ENCODE peak calls at places on chromosome 1, in eight cellular contexts. I is PC-3; U is H4; K is heart left ventricle; A is CD14-positive monocyte; Y is activated effector memory CD4-positive, alpha-beta T cell treated with anti-CD3 and anti-CD28 coated beads, Interleukin-2, amount 50 U/mL, for 16 hours; D is H7; P is HEK293T. B is an unnamed sample.

GRCh38 chr1:202665417-202665816 is 44.8 kb downstream of the SYT2 start:
- DNase-seq in I (no peak), U (no peak), K (no peak), A (no peak), Y (no peak), D (no peak), P (no peak), B (no peak)

GRCh38 chr1:212600980-212601379 is 7.6 kb upstream of the ATF3 start:
- DNase-seq in I (peak; percentile 99), U (no peak), K (no peak), A (no peak), Y (no peak), D (no peak), P (no peak), B (no peak)

GRCh38 chr1:113147826-113148225 is 74.8 kb downstream of the LRIG2 start:
- DNase-seq in I (no peak), U (no peak), K (no peak), A (no peak), Y (no peak), D (no peak), P (no peak), B (no peak)

GRCh38 chr1:159261311-159261710 is 40.8 kb upstream of the FCER1A start:
- DNase-seq in I (no peak), U (no peak), K (no peak), A (no peak), Y (no peak), D (no peak), P (no peak), B (no peak)

GRCh38 chr1:212218911-212219310 is 66.3 kb upstream of the PPP2R5A start:
- DNase-seq in I (no peak), U (peak; percentile 49), K (no peak), A (no peak), Y (no peak), D (no peak), P (no peak), B (no peak)

GRCh38 chr1:240831922-240832321 is 220.0 kb upstream of the GREM2 start:
- DNase-seq in I (peak; percentile 36), U (no peak), K (no peak), A (no peak), Y (no peak), D (no peak), P (no peak), B (no peak)

GRCh38 chr1:44012941-44013609 is 18.2 kb downstream of the SLC6A9 start:
- DNase-seq in I (no peak), U (no peak), K (no peak), A (no peak), Y (no peak), D (no peak), P (no peak), B (peak; percentile 79)

GRCh38 chr1:61980561-61980960 is 214.1 kb upstream of the L1TD1 start:
- DNase-seq in I (no peak), U (peak; percentile 18), K (no peak), A (no peak), Y (no peak), D (peak; percentile 8), P (no peak), B (no peak)

GRCh38 chr1:5830771-5831599 is 161.2 kb downstream of the NPHP4 start:
- DNase-seq in I (no peak), U (no peak), K (no peak), A (no peak), Y (no peak), D (peak; percentile 97), P (peak; percentile 56), B (peak; percentile 74)